ENCODE peak calls at places on chromosomes 5 and 9, in six cellular contexts. One of them, this sample, is unnamed.

GRCh38 chr5:145531038-145531734 is 304.0 kb downstream of the PRELID2 start:
- DNase-seq in right atrium auricular region: no peak
- DNase-seq in GM12865: no peak
- DNase-seq in RWPE1: peak
- DNase-seq in ovary: peak
- DNase-seq in epithelial cell of esophagus: peak
- DNase-seq in this sample: peak

GRCh38 chr5:154511984-154512383 is 34.0 kb upstream of the HAND1 start:
- DNase-seq in right atrium auricular region: no peak
- DNase-seq in GM12865: peak
- DNase-seq in RWPE1: no peak
- DNase-seq in ovary: no peak
- DNase-seq in epithelial cell of esophagus: no peak
- DNase-seq in this sample: no peak

GRCh38 chr5:91018185-91018584 is 364.9 kb downstream of the ARRDC3 start:
- DNase-seq in right atrium auricular region: no peak
- DNase-seq in GM12865: no peak
- DNase-seq in RWPE1: no peak
- DNase-seq in ovary: no peak
- DNase-seq in epithelial cell of esophagus: no peak
- DNase-seq in this sample: peak

GRCh38 chr5:148740966-148741742 is 85.3 kb upstream of the ADRB2 start:
- DNase-seq in right atrium auricular region: no peak
- DNase-seq in GM12865: peak
- DNase-seq in RWPE1: peak
- DNase-seq in ovary: no peak
- DNase-seq in epithelial cell of esophagus: peak
- DNase-seq in this sample: peak

GRCh38 chr5:139638090-139638735 is 9.9 kb upstream of the CXXC5 start:
- DNase-seq in right atrium auricular region: peak
- DNase-seq in GM12865: peak
- DNase-seq in RWPE1: no peak
- DNase-seq in ovary: peak
- DNase-seq in epithelial cell of esophagus: no peak
- DNase-seq in this sample: peak

GRCh38 chr5:119330367-119331183 is 25.2 kb upstream of the TNFAIP8 start:
- DNase-seq in right atrium auricular region: no peak
- DNase-seq in GM12865: no peak
- DNase-seq in RWPE1: no peak
- DNase-seq in ovary: no peak
- DNase-seq in epithelial cell of esophagus: peak
- DNase-seq in this sample: peak

GRCh38 chr5:12655675-12656074 is 751.4 kb upstream of the CTNND2 start:
- DNase-seq in right atrium auricular region: no peak
- DNase-seq in GM12865: no peak
- DNase-seq in RWPE1: no peak
- DNase-seq in ovary: no peak
- DNase-seq in epithelial cell of esophagus: no peak
- DNase-seq in this sample: no peak

GRCh38 chr9:71490810-71491209 is 277.5 kb downstream of the CEMIP2 start:
- DNase-seq in right atrium auricular region: no peak
- DNase-seq in GM12865: peak
- DNase-seq in RWPE1: no peak
- DNase-seq in ovary: no peak
- DNase-seq in epithelial cell of esophagus: peak
- DNase-seq in this sample: peak

GRCh38 chr9:134053941-134054761 is 13.7 kb downstream of the BRD3 start:
- DNase-seq in right atrium auricular region: no peak
- DNase-seq in GM12865: no peak
- DNase-seq in RWPE1: no peak
- DNase-seq in ovary: peak
- DNase-seq in epithelial cell of esophagus: no peak
- DNase-seq in this sample: no peak

GRCh38 chr5:148561712-148562365 is 92.5 kb downstream of the HTR4 start:
- DNase-seq in right atrium auricular region: no peak
- DNase-seq in GM12865: peak
- DNase-seq in RWPE1: no peak
- DNase-seq in ovary: no peak
- DNase-seq in epithelial cell of esophagus: no peak
- DNase-seq in this sample: no peak

GRCh38 chr9:38251461-38251860 is 141.0 kb upstream of the ALDH1B1 start:
- DNase-seq in right atrium auricular region: no peak
- DNase-seq in GM12865: no peak
- DNase-seq in RWPE1: no peak
- DNase-seq in ovary: no peak
- DNase-seq in epithelial cell of esophagus: no peak
- DNase-seq in this sample: no peak

GRCh38 chr5:149808264-149808982 is 78.3 kb downstream of the PPARGC1B start:
- DNase-seq in right atrium auricular region: no peak
- DNase-seq in GM12865: no peak
- DNase-seq in RWPE1: no peak
- DNase-seq in ovary: no peak
- DNase-seq in epithelial cell of esophagus: no peak
- DNase-seq in this sample: no peak

GRCh38 chr9:129309906-129310305 is 131.8 kb upstream of the IER5L start:
- DNase-seq in right atrium auricular region: peak
- DNase-seq in GM12865: no peak
- DNase-seq in RWPE1: no peak
- DNase-seq in ovary: peak
- DNase-seq in epithelial cell of esophagus: no peak
- DNase-seq in this sample: no peak

GRCh38 chr9:110282023-110282766 is 25.9 kb upstream of the TXN start:
- DNase-seq in right atrium auricular region: no peak
- DNase-seq in GM12865: no peak
- DNase-seq in RWPE1: no peak
- DNase-seq in ovary: no peak
- DNase-seq in epithelial cell of esophagus: no peak
- DNase-seq in this sample: no peak

GRCh38 chr5:139065296-139065695 is 132.9 kb downstream of the SIL1 start:
- DNase-seq in right atrium auricular region: no peak
- DNase-seq in GM12865: no peak
- DNase-seq in RWPE1: no peak
- DNase-seq in ovary: no peak
- DNase-seq in epithelial cell of esophagus: no peak
- DNase-seq in this sample: no peak

GRCh38 chr5:166493627-166494026 is 1797.8 kb upstream of the WWC1 start:
- DNase-seq in right atrium auricular region: no peak
- DNase-seq in GM12865: no peak
- DNase-seq in RWPE1: no peak
- DNase-seq in ovary: peak
- DNase-seq in epithelial cell of esophagus: no peak
- DNase-seq in this sample: no peak

GRCh38 chr5:152953788-152954483 is 536.5 kb upstream of the GRIA1 start:
- DNase-seq in right atrium auricular region: no peak
- DNase-seq in GM12865: no peak
- DNase-seq in RWPE1: no peak
- DNase-seq in ovary: no peak
- DNase-seq in epithelial cell of esophagus: no peak
- DNase-seq in this sample: no peak

GRCh38 chr9:38009035-38009501 is 60.0 kb downstream of the SHB start:
- DNase-seq in right atrium auricular region: no peak
- DNase-seq in GM12865: no peak
- DNase-seq in RWPE1: no peak
- DNase-seq in ovary: no peak
- DNase-seq in epithelial cell of esophagus: no peak
- DNase-seq in this sample: no peak

GRCh38 chr9:91185193-91185886 is 176.4 kb downstream of the AUH start:
- DNase-seq in right atrium auricular region: peak
- DNase-seq in GM12865: no peak
- DNase-seq in RWPE1: no peak
- DNase-seq in ovary: peak
- DNase-seq in epithelial cell of esophagus: no peak
- DNase-seq in this sample: no peak

GRCh38 chr5:173055722-173055982 is 500 bp upstream of the CREBRF start:
- DNase-seq in right atrium auricular region: no peak
- DNase-seq in GM12865: no peak
- DNase-seq in RWPE1: no peak
- DNase-seq in ovary: no peak
- DNase-seq in epithelial cell of esophagus: no peak
- DNase-seq in this sample: no peak

GRCh38 chr5:170467000-170467707 is 36.7 kb upstream of the KCNIP1 start:
- DNase-seq in right atrium auricular region: peak
- DNase-seq in GM12865: peak
- DNase-seq in RWPE1: peak
- DNase-seq in ovary: no peak
- DNase-seq in epithelial cell of esophagus: peak
- DNase-seq in this sample: peak

GRCh38 chr5:178267876-178268275 is 35.3 kb upstream of the PHYKPL start:
- DNase-seq in right atrium auricular region: no peak
- DNase-seq in GM12865: no peak
- DNase-seq in RWPE1: no peak
- DNase-seq in ovary: no peak
- DNase-seq in epithelial cell of esophagus: no peak
- DNase-seq in this sample: no peak

GRCh38 chr5:138464388-138465287 is 641 bp upstream of the EGR1 start:
- DNase-seq in right atrium auricular region: peak
- DNase-seq in GM12865: peak
- DNase-seq in RWPE1: peak
- DNase-seq in ovary: peak
- DNase-seq in epithelial cell of esophagus: peak
- DNase-seq in this sample: peak

GRCh38 chr5:153988510-153988909 is 50.2 kb downstream of the FAM114A2 start:
- DNase-seq in right atrium auricular region: no peak
- DNase-seq in GM12865: no peak
- DNase-seq in RWPE1: no peak
- DNase-seq in ovary: no peak
- DNase-seq in epithelial cell of esophagus: no peak
- DNase-seq in this sample: no peak

GRCh38 chr5:141681295-141681694 is 735 bp downstream of the ARAP3 start:
- DNase-seq in right atrium auricular region: no peak
- DNase-seq in GM12865: no peak
- DNase-seq in RWPE1: no peak
- DNase-seq in ovary: no peak
- DNase-seq in epithelial cell of esophagus: no peak
- DNase-seq in this sample: no peak

GRCh38 chr5:106962464-106963230 is 708.1 kb downstream of the EFNA5 start:
- DNase-seq in right atrium auricular region: no peak
- DNase-seq in GM12865: no peak
- DNase-seq in RWPE1: no peak
- DNase-seq in ovary: no peak
- DNase-seq in epithelial cell of esophagus: no peak
- DNase-seq in this sample: no peak

GRCh38 chr9:34579097-34579818 is 10.3 kb downstream of the CNTFR start:
- DNase-seq in right atrium auricular region: no peak
- DNase-seq in GM12865: no peak
- DNase-seq in RWPE1: no peak
- DNase-seq in ovary: no peak
- DNase-seq in epithelial cell of esophagus: no peak
- DNase-seq in this sample: no peak
- TF ChIP-seq CTCF in right atrium auricular region: no peak
- TF ChIP-seq CTCF in GM12865: no peak
- TF ChIP-seq CTCF in RWPE1: no peak
- TF ChIP-seq CTCF in ovary: no peak
- TF ChIP-seq CTCF in epithelial cell of esophagus: no peak
- TF ChIP-seq CTCF in this sample: no peak

GRCh38 chr9:27548055-27548741 is 18.6 kb upstream of the MOB3B start:
- DNase-seq in right atrium auricular region: no peak
- DNase-seq in GM12865: peak
- DNase-seq in RWPE1: peak
- DNase-seq in ovary: no peak
- DNase-seq in epithelial cell of esophagus: peak
- DNase-seq in this sample: peak
- TF ChIP-seq CTCF in right atrium auricular region: no peak
- TF ChIP-seq CTCF in GM12865: no peak
- TF ChIP-seq CTCF in RWPE1: peak
- TF ChIP-seq CTCF in ovary: no peak
- TF ChIP-seq CTCF in epithelial cell of esophagus: peak
- TF ChIP-seq CTCF in this sample: peak

GRCh38 chr9:105447386-105447813 is 434 bp upstream of the FSD1L start:
- DNase-seq in right atrium auricular region: no peak
- DNase-seq in GM12865: no peak
- DNase-seq in RWPE1: no peak
- DNase-seq in ovary: no peak
- DNase-seq in epithelial cell of esophagus: peak
- DNase-seq in this sample: peak
- TF ChIP-seq CTCF in right atrium auricular region: no peak
- TF ChIP-seq CTCF in GM12865: no peak
- TF ChIP-seq CTCF in RWPE1: no peak
- TF ChIP-seq CTCF in ovary: no peak
- TF ChIP-seq CTCF in epithelial cell of esophagus: no peak
- TF ChIP-seq CTCF in this sample: no peak

DNA sequence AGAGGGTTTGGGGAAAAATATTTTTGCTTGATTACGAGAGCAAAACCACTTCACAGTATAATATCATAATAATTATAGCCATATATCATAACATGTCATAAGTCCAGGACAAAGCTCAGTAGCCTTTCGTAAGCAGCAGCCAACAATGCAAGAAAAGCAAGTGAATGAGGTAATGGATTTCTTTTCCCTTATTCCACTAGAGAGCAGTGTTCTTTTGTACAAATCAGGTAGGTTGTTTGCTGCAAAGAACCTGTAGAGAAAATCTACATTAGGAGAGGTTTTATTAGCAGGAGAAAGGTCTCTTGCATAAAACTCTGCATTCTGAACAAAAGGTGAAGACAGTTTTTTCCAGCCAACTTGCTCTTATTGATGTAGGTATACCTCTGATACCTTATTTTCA is 1033.4 kb downstream of the TLE4 start:
- DNase-seq in right atrium auricular region: no peak
- DNase-seq in GM12865: no peak
- DNase-seq in RWPE1: peak
- DNase-seq in ovary: no peak
- DNase-seq in epithelial cell of esophagus: peak
- DNase-seq in this sample: peak
- TF ChIP-seq CTCF in right atrium auricular region: no peak
- TF ChIP-seq CTCF in GM12865: no peak
- TF ChIP-seq CTCF in RWPE1: peak
- TF ChIP-seq CTCF in ovary: no peak
- TF ChIP-seq CTCF in epithelial cell of esophagus: peak
- TF ChIP-seq CTCF in this sample: peak

DNA sequence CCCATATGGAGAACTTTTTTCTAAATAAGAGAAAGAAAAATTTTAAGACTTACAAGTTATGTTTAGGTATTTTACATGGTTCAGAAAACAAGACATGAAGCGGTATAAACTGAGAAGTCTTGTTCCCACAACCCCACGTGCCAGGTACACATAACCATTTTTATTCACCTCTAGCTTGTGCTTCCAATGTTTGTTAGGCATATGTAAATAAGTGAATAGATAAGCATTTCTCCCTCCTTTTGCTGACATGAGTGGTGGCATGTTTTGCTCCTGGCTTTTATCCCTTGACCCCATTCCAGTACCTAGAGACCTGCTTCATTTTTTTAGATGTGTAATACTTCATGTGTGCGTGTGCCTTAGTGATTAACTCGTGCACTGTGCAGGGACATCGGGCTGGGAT is 152.0 kb upstream of the OTULINL start:
- DNase-seq in right atrium auricular region: no peak
- DNase-seq in GM12865: no peak
- DNase-seq in RWPE1: no peak
- DNase-seq in ovary: no peak
- DNase-seq in epithelial cell of esophagus: no peak
- DNase-seq in this sample: no peak
- TF ChIP-seq CTCF in right atrium auricular region: no peak
- TF ChIP-seq CTCF in GM12865: no peak
- TF ChIP-seq CTCF in RWPE1: no peak
- TF ChIP-seq CTCF in ovary: no peak
- TF ChIP-seq CTCF in epithelial cell of esophagus: no peak
- TF ChIP-seq CTCF in this sample: no peak